ENCODE peak calls at places on chromosomes 6 and 20, in six cellular contexts. X, Y, D, R, O and U are unnamed samples.

GRCh38 chr6:109702797-109703196 is 11.7 kb downstream of the FIG4 start:
- DNase-seq in X (peak; percentile 43), Y (no peak), D (no peak), R (no peak), O (no peak), U (no peak)

GRCh38 chr20:43243672-43244269 is 54.1 kb upstream of the PTPRT start:
- DNase-seq in X (no peak), Y (no peak), D (peak; percentile 68), R (no peak), O (no peak), U (peak; percentile 32)

GRCh38 chr6:156336096-156336495 is 441.1 kb upstream of the ARID1B start:
- DNase-seq in X (no peak), Y (no peak), D (no peak), R (no peak), O (no peak), U (no peak)

GRCh38 chr6:54282186-54282585 is 26.1 kb upstream of the TINAG start:
- DNase-seq in X (no peak), Y (no peak), D (no peak), R (no peak), O (no peak), U (no peak)

GRCh38 chr6:151118453-151119123 is 121.2 kb upstream of the AKAP12 start:
- DNase-seq in X (no peak), Y (no peak), D (no peak), R (no peak), O (no peak), U (no peak)

GRCh38 chr20:46951840-46952497 is 57.3 kb downstream of the EYA2 start:
- DNase-seq in X (no peak), Y (no peak), D (no peak), R (no peak), O (no peak), U (no peak)

GRCh38 chr20:48656120-48656519 is 171.7 kb downstream of the PREX1 start:
- DNase-seq in X (no peak), Y (no peak), D (no peak), R (no peak), O (no peak), U (no peak)

GRCh38 chr6:143180205-143180604 is 119.5 kb downstream of the AIG1 start:
- DNase-seq in X (no peak), Y (no peak), D (no peak), R (no peak), O (no peak), U (no peak)

GRCh38 chr6:28910901-28911680 is 12.7 kb downstream of the TRIM27 start:
- DNase-seq in X (no peak), Y (no peak), D (no peak), R (no peak), O (no peak), U (no peak)

GRCh38 chr6:43950206-43950605 is 177.0 kb downstream of the MRPL14 start:
- DNase-seq in X (peak; percentile 51), Y (peak; percentile 48), D (peak; percentile 29), R (no peak), O (no peak), U (no peak)

GRCh38 chr6:22877946-22878705 is 308.8 kb downstream of the HDGFL1 start:
- DNase-seq in X (no peak), Y (no peak), D (no peak), R (no peak), O (no peak), U (no peak)

GRCh38 chr6:149045404-149045803 is 272.1 kb upstream of the TAB2 start:
- DNase-seq in X (no peak), Y (no peak), D (no peak), R (no peak), O (no peak), U (no peak)

GRCh38 chr20:56588996-56589395 is 40.1 kb upstream of the TFAP2C start:
- DNase-seq in X (no peak), Y (no peak), D (no peak), R (no peak), O (no peak), U (no peak)

GRCh38 chr6:98794306-98794852 is 40.0 kb upstream of the POU3F2 start:
- DNase-seq in X (no peak), Y (no peak), D (no peak), R (no peak), O (no peak), U (no peak)

GRCh38 chr20:1687053-1687452 is 29.5 kb upstream of the SIRPG start:
- DNase-seq in X (no peak), Y (no peak), D (no peak), R (no peak), O (no peak), U (no peak)

GRCh38 chr6:15317934-15318902 is 72.3 kb downstream of the JARID2 start:
- DNase-seq in X (no peak), Y (no peak), D (no peak), R (no peak), O (no peak), U (no peak)

GRCh38 chr6:156080371-156080770 is 624.7 kb upstream of the NOX3 start:
- DNase-seq in X (no peak), Y (no peak), D (no peak), R (no peak), O (no peak), U (no peak)

GRCh38 chr6:105986998-105987397 is 99.1 kb upstream of the PRDM1 start:
- DNase-seq in X (no peak), Y (no peak), D (no peak), R (no peak), O (no peak), U (no peak)

GRCh38 chr6:121917834-121918559 is 481.5 kb upstream of the HSF2 start:
- DNase-seq in X (no peak), Y (no peak), D (no peak), R (no peak), O (no peak), U (no peak)

GRCh38 chr6:56992703-56993102 is 37.8 kb downstream of the BEND6 start:
- DNase-seq in X (no peak), Y (no peak), D (no peak), R (no peak), O (no peak), U (no peak)

GRCh38 chr20:1802385-1803215 is 92.6 kb upstream of the SIRPA start:
- DNase-seq in X (peak; percentile 95), Y (peak; percentile 73), D (no peak), R (no peak), O (peak; percentile 23), U (peak; percentile 93)

GRCh38 chr6:27541212-27541931 is 68.5 kb upstream of the ZNF184 start:
- DNase-seq in X (no peak), Y (no peak), D (no peak), R (no peak), O (no peak), U (no peak)

GRCh38 chr6:148349466-148349865 is 6.8 kb downstream of the SASH1 start:
- DNase-seq in X (no peak), Y (no peak), D (no peak), R (no peak), O (no peak), U (no peak)

GRCh38 chr6:27280540-27281000 is 31.5 kb downstream of the POM121L2 start:
- DNase-seq in X (no peak), Y (no peak), D (no peak), R (no peak), O (no peak), U (no peak)

DNA sequence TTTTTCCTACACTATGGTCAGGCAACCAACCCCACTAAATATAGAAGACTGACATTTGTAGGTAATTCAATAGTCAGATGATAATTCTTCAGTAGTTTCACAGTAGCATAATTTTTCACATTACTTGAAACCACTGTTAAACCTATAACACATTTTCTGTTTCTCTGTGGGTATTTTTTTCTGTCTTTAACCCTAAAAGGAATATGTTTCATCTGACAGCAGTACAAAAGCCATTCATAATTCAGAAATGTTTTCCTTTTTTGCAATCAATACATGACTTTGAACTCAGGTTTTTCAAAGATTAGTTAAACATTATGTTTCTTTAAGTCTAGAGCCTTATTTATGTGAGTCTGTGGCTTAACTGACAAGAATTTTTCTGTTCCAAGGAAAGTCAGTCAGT is 128.6 kb upstream of the RUNX2 start:
- DNase-seq in X (no peak), Y (no peak), D (no peak), R (no peak), O (no peak), U (no peak)
- H3K4me3 ChIP-seq in X (no peak overlapping the region), Y (no peak overlapping the region), D (no peak overlapping the region), R (no peak overlapping the region), O (no peak overlapping the region), U (no peak overlapping the region)

GRCh38 chr20:478010-478948 is 15.9 kb upstream of the TBC1D20 start:
- DNase-seq in X (no peak), Y (no peak), D (no peak), R (no peak), O (no peak), U (no peak)
- H3K27ac ChIP-seq in X (no peak overlapping the region), Y (no peak overlapping the region), D (no peak overlapping the region), R (no peak overlapping the region), O (no peak overlapping the region), U (no peak overlapping the region)

DNA sequence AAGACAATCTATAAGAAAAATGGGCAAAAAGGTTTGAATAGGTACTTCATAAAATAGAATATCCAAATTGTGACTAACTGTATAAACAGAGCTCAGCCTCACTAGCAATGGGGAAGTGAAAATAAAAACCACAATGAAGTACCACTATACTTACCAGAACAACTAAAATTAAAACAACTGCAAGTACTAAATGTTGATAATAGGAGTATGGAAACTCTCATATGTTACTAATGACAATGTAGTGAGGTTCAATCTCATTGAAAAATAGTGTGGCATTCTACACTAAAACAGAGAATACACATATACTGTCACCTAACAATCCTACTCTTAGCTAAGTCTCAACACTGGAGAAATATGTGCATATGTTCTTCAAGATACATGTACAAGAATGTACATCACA is 132.0 kb upstream of the CARMIL1 start:
- DNase-seq in X (no peak), Y (no peak), D (no peak), R (no peak), O (no peak), U (no peak)
- H3K4me3 ChIP-seq in X (no peak overlapping the region), Y (no peak overlapping the region), D (no peak overlapping the region), R (no peak overlapping the region), O (no peak overlapping the region), U (no peak overlapping the region)

DNA sequence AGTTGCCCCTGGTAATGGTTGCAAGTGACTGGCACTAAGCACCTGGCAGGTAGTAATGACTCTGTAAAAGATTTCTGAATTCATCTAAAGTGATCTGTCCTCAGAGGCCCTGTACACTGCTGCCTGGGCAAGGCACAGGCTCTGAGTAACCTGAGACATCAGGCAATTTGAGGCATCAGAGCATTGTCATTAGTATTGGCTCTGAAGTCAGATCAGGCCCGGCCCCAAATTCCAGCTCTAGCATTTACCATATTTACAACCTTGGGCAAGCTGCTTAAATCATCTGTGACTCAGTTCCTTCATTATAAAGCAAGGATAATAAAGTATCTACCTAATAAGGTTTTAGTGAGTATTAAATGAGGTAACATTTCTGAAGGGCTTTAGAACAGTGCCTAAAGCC is 17.4 kb upstream of the TENT5A start:
- DNase-seq in X (no peak), Y (no peak), D (no peak), R (no peak), O (no peak), U (no peak)
- H3K27ac ChIP-seq in X (no peak overlapping the region), Y (no peak overlapping the region), D (peak overlapping the region; percentile 13), R (no peak overlapping the region), O (no peak overlapping the region), U (no peak overlapping the region)